ENCODE peak calls at places on chromosomes 4 and X, in four cellular contexts. X is body of pancreas, U is T follicular helper cell, T is amygdala. Z is an unnamed sample.
A peak's percentile ranks its signal among the peaks of the same experiment; 100 is the strongest.

GRCh38 chr4:19194672-19195071 is 1057.0 kb upstream of the SLIT2 start:
- DNase-seq in X (no peak), U (no peak), T (no peak), Z (no peak)

GRCh38 chr4:109559983-109560686 is at the start of gene MCUB:
- DNase-seq in X (peak; percentile 73), U (peak; percentile 90), T (peak; percentile 45), Z (peak; percentile 91)

GRCh38 chrX:38166478-38167083 is 54.1 kb downstream of the SRPX start:
- DNase-seq in X (peak; percentile 15), U (no peak), T (no peak), Z (no peak)

GRCh38 chr4:8079031-8079885 is 79.4 kb downstream of the ABLIM2 start:
- DNase-seq in X (no peak), U (no peak), T (peak; percentile 28), Z (no peak)

GRCh38 chr4:184384056-184384809 is 90.1 kb downstream of the IRF2 start:
- DNase-seq in X (peak; percentile 44), U (no peak), T (no peak), Z (no peak)

GRCh38 chr4:10115271-10115656 is 1.3 kb downstream of the WDR1 start:
- DNase-seq in X (no peak), U (no peak), T (no peak), Z (no peak)

GRCh38 chrX:103722505-103722904 is 11.8 kb downstream of the TMEM31 start:
- DNase-seq in X (peak; percentile 13), U (no peak), T (no peak), Z (no peak)

GRCh38 chrX:54785901-54786300 is 12.2 kb downstream of the ITIH6 start:
- DNase-seq in X (peak; percentile 38), U (no peak), T (no peak), Z (no peak)

GRCh38 chr4:94390804-94391410 is 48.3 kb upstream of the HPGDS start:
- DNase-seq in X (peak; percentile 20), U (no peak), T (no peak), Z (no peak)

GRCh38 chr4:153488006-153488718 is 22.0 kb downstream of the TMEM131L start:
- DNase-seq in X (no peak), U (peak; percentile 73), T (no peak), Z (peak; percentile 80)

GRCh38 chrX:10350991-10351390 is 194.2 kb downstream of the CLCN4 start:
- DNase-seq in X (no peak), U (no peak), T (no peak), Z (no peak)

GRCh38 chr4:183376381-183376780 is 54.2 kb upstream of the CLDN24 start:
- DNase-seq in X (no peak), U (no peak), T (no peak), Z (no peak)

GRCh38 chr4:97153042-97153441 is 990.2 kb downstream of the STPG2 start:
- DNase-seq in X (no peak), U (no peak), T (no peak), Z (no peak)

GRCh38 chr4:37602454-37603069 is 83.6 kb downstream of the RELL1 start:
- DNase-seq in X (peak; percentile 33), U (no peak), T (no peak), Z (no peak)